ENCODE peak calls at places on chromosomes 7 and 10, in four cellular contexts. R is colonic mucosa, S is prostate gland, C is lung. Q is an unnamed sample.

GRCh38 chr10:34281661-34282060 is 533.4 kb downstream of the PARD3 start:
- DNase-seq in R (no peak), S (no peak), C (no peak), Q (no peak)

GRCh38 chr7:74057216-74057925 is 26.2 kb upstream of the LIMK1 start:
- DNase-seq in R (no peak), S (no peak), C (no peak), Q (no peak)

GRCh38 chr10:128296608-128297007 is 170.4 kb upstream of the MKI67 start:
- DNase-seq in R (no peak), S (no peak), C (no peak), Q (no peak)

GRCh38 chr7:1344421-1344820 is 111.7 kb downstream of the UNCX start:
- DNase-seq in R (no peak), S (no peak), C (no peak), Q (no peak)

GRCh38 chr10:33952692-33953360 is 618.4 kb upstream of the NRP1 start:
- DNase-seq in R (no peak), S (no peak), C (no peak), Q (no peak)

GRCh38 chr10:128095753-128096469 is 30.3 kb downstream of the MKI67 start:
- DNase-seq in R (no peak), S (no peak), C (no peak), Q (no peak)

GRCh38 chr10:7526017-7526400 is 115.2 kb upstream of the SFMBT2 start:
- DNase-seq in R (no peak), S (no peak), C (no peak), Q (no peak)

GRCh38 chr10:124036746-124037145 is 56.7 kb downstream of the CHST15 start:
- DNase-seq in R (no peak), S (no peak), C (no peak), Q (no peak)

GRCh38 chr10:102744374-102745051 is 765 bp downstream of the WBP1L start:
- DNase-seq in R (no peak), S (no peak), C (no peak), Q (no peak)

GRCh38 chr7:143284591-143285453 is at the start of gene TMEM139:
- DNase-seq in R (peak; percentile 85), S (no peak), C (peak; percentile 63), Q (peak; percentile 70)

GRCh38 chr7:46150202-46150601 is 229.1 kb upstream of the IGFBP3 start:
- DNase-seq in R (no peak), S (no peak), C (no peak), Q (no peak)

GRCh38 chr10:91604936-91605534 is 27.8 kb downstream of the PPP1R3C start:
- DNase-seq in R (no peak), S (no peak), C (no peak), Q (no peak)

GRCh38 chr10:133456041-133456951 is 2.6 kb downstream of the SCART1 start:
- DNase-seq in R (peak; percentile 11), S (no peak), C (peak; percentile 27), Q (no peak)

GRCh38 chr7:77542399-77542798 is 5.3 kb downstream of the PTPN12 start:
- DNase-seq in R (no peak), S (no peak), C (no peak), Q (no peak)

GRCh38 chr10:81873932-81874816 is 820 bp upstream of the NRG3 start:
- DNase-seq in R (peak; percentile 20), S (no peak), C (peak; percentile 68), Q (no peak)

GRCh38 chr10:87578799-87579401 is 74.2 kb downstream of the MINPP1 start:
- DNase-seq in R (no peak), S (no peak), C (no peak), Q (no peak)

GRCh38 chr10:48462482-48463020 is 142.3 kb downstream of the ARHGAP22 start:
- DNase-seq in R (peak; percentile 12), S (no peak), C (no peak), Q (no peak)

GRCh38 chr7:102934670-102935069 is 21.9 kb downstream of the LRRC17 start:
- DNase-seq in R (no peak), S (no peak), C (no peak), Q (no peak)

GRCh38 chr10:75941181-75941580 is 509.8 kb downstream of the LRMDA start:
- DNase-seq in R (no peak), S (no peak), C (no peak), Q (no peak)

GRCh38 chr10:76311752-76312699 is 880.6 kb downstream of the LRMDA start:
- DNase-seq in R (no peak), S (no peak), C (no peak), Q (peak; percentile 11)

GRCh38 chr10:102394079-102394800 is 1.3 kb upstream of the NFKB2 start:
- DNase-seq in R (peak; percentile 97), S (peak; percentile 91), C (peak; percentile 96), Q (peak; percentile 87)

GRCh38 chr10:55630491-55631056 is 730.5 kb downstream of the ZWINT start:
- DNase-seq in R (no peak), S (no peak), C (no peak), Q (no peak)

GRCh38 chr7:117005449-117005848 is 52.1 kb downstream of the ST7 start:
- DNase-seq in R (no peak), S (no peak), C (no peak), Q (no peak)

GRCh38 chr10:20004087-20004523 is 187.9 kb downstream of the PLXDC2 start:
- DNase-seq in R (no peak), S (no peak), C (peak; percentile 44), Q (no peak)

GRCh38 chr7:23604296-23604640 is 7.1 kb downstream of the CCDC126 start:
- DNase-seq in R (no peak), S (no peak), C (no peak), Q (no peak)

GRCh38 chr7:22860784-22861482 is 38.3 kb upstream of the TOMM7 start:
- DNase-seq in R (no peak), S (no peak), C (no peak), Q (no peak)

GRCh38 chr10:109259293-109259692 is 664.0 kb downstream of the XPNPEP1 start:
- DNase-seq in R (no peak), S (no peak), C (no peak), Q (no peak)

GRCh38 chr10:114654829-114655575 is 3.1 kb downstream of the ABLIM1 start:
- DNase-seq in R (no peak), S (no peak), C (no peak), Q (peak; percentile 25)
- H3K27ac ChIP-seq in R (no peak overlapping the region), S (no peak overlapping the region), C (peak overlapping the region; percentile 68), Q (peak overlapping the region; percentile 73)

GRCh38 chr10:526651-527312 is 162.7 kb downstream of the DIP2C start:
- DNase-seq in R (no peak), S (no peak), C (no peak), Q (no peak)
- TF ChIP-seq CTCF in R (no peak), S (no peak), C (no peak), Q (no peak)

GRCh38 chr7:87344446-87344845 is 1.0 kb upstream of the CROT start:
- DNase-seq in R (no peak), S (peak; percentile 24), C (no peak), Q (no peak)

GRCh38 chr7:87342231-87342630 is 3.2 kb upstream of the CROT start:
- DNase-seq in R (no peak), S (no peak), C (no peak), Q (no peak)

GRCh38 chr7:87341441-87341840 is 4.0 kb upstream of the CROT start:
- DNase-seq in R (no peak), S (no peak), C (no peak), Q (no peak)

GRCh38 chr7:87336136-87336535 is 9.3 kb upstream of the CROT start:
- DNase-seq in R (peak; percentile 31), S (no peak), C (no peak), Q (no peak)

DNA sequence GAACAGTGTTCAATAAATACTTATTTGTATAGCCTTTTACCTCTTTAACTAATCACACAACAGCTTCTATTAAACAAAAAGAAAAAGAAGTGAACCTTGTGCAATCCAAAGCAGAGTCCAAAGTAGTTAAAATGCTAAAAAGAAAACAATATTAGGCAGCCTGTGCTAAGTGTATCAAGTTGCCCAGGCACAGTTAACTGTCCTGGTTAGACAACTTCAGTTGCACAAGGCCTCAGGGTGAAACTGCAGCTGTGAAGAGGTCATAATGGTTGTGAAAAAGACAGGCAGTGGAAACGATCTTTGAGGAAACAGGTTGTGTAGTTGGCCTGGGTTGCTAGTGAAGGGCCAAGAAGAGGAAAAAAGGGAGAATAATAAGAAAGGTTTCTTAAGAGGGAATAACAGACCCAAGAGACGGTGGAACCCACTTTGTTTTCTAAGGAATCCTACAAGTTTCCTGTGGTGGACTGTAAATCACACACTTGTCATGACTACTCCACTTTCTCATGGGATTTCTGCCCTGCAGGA is 6.0 kb upstream of the CROT start:
- DNase-seq in R (no peak), S (no peak), C (no peak), Q (no peak)
- H3K27ac ChIP-seq in R (no peak overlapping the region), S (no peak overlapping the region), C (no peak overlapping the region), Q (no peak overlapping the region)

GRCh38 chr7:69198250-69198649 is 400.0 kb upstream of the AUTS2 start:
- DNase-seq in R (no peak), S (no peak), C (no peak), Q (no peak)
- TF ChIP-seq CTCF in R (no peak), S (no peak), C (no peak), Q (no peak)

DNA sequence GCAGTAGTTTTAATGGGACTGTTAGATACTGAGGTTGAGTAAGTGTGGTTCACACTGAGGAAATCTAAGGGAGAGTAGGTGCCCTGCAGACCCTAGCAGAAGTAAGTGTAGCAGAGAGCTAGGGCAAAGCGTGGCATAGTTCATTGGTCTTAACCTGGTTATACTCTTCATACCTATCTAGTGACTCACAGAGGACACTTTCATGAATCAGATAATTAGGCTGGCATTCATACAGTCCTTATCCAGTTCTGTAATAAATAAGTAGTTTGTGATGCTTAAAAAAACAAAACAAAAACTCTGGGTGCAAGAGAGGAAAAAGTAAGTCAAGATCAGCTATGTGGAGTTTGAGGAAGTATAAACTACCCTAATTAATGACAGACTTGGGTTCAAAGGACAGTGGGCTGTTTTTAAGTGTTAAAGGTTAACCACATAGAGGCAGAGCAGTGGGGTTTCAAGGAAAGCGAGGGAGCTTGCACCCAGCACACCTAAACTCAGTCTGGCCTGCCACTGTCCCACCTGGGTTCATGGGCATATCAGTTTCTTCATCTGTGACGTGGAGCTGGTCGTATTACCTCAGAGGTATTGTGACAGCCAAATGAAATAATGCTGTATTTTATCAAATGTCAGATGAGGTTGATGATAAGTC is 27.1 kb downstream of the LMTK2 start:
- DNase-seq in R (no peak), S (no peak), C (no peak), Q (peak; percentile 96)
- H3K27ac ChIP-seq in R (peak overlapping the region; percentile 81), S (no peak overlapping the region), C (peak overlapping the region; percentile 10), Q (peak overlapping the region; percentile 100)

DNA sequence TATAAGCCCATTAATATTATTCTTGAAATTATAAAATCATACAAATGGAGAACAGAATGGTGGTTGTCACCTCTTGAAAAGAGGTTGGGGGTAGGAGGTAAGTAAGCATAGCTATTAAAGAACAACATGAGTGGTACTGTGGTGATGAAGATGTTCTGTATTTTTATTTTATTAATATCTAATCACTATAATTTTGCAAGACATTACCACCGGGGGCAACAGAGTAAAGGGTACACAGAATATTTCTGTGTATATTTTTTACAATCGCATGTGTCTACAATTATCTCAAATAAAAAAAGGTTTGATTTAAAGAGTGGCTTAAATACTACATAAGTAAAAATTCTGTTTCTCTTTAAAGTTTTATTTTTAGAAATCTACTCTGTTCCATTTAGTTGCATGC is 557.8 kb downstream of the NXPH1 start:
- DNase-seq in R (no peak), S (no peak), C (no peak), Q (no peak)
- TF ChIP-seq CTCF in R (no peak), S (no peak), C (no peak), Q (no peak)

GRCh38 chr10:94370501-94370900 is 7.8 kb upstream of the NOC3L start:
- DNase-seq in R (no peak), S (no peak), C (no peak), Q (no peak)
- H3K27ac ChIP-seq in R (no peak overlapping the region), S (no peak overlapping the region), C (no peak overlapping the region), Q (no peak overlapping the region)